ENCODE peak calls at places on chromosomes 11 and 22, in nine cellular contexts. R, O, T, E, C, B, X, K and S are unnamed samples.

GRCh38 chr22:24137595-24137994 is 43.7 kb upstream of the SUSD2 start:
- DNase-seq in O (no peak), X (no peak), B (no peak), K (peak), R (no peak), E (no peak), C (no peak), T (no peak), S (no peak)

GRCh38 chr11:130389315-130389935 is 39.0 kb downstream of the ADAMTS8 start:
- DNase-seq in R (no peak), O (no peak), C (no peak), T (no peak), X (no peak), K (no peak), E (no peak), B (no peak), S (no peak)

GRCh38 chr11:63761173-63761572 is 7.4 kb downstream of the ZFTA start:
- DNase-seq in B (no peak), O (no peak), T (no peak), X (no peak), K (no peak), E (no peak), C (no peak), R (no peak), S (no peak)

GRCh38 chr11:72591785-72592490 is 82.3 kb downstream of the PDE2A start:
- DNase-seq in X (no peak), O (no peak), E (no peak), B (no peak), R (no peak), C (peak), T (no peak), K (no peak), S (no peak)

GRCh38 chr11:113806403-113806802 is 26.8 kb downstream of the CLDN25 start:
- DNase-seq in C (peak), E (no peak), K (peak), T (peak), R (no peak), X (no peak), B (peak), O (peak), S (peak)

GRCh38 chr11:116910378-116910777 is 73.0 kb upstream of the APOA1 start:
- DNase-seq in C (no peak), R (no peak), T (no peak), O (no peak), E (no peak), K (peak), B (no peak), X (no peak), S (no peak)

GRCh38 chr22:20604776-20605221 is 97.4 kb downstream of the MED15 start:
- DNase-seq in E (no peak), C (no peak), O (no peak), X (no peak), R (no peak), T (no peak), K (no peak), B (no peak), S (no peak)

GRCh38 chr11:640021-640706 is 3.1 kb downstream of the DRD4 start:
- DNase-seq in X (no peak), T (no peak), C (no peak), E (no peak), K (no peak), B (no peak), O (no peak), R (no peak), S (peak)

GRCh38 chr11:117839234-117839882 is 14.8 kb upstream of the FXYD2 start:
- DNase-seq in X (no peak), K (no peak), R (no peak), T (no peak), E (peak), C (no peak), O (no peak), B (no peak), S (no peak)

GRCh38 chr22:19942886-19943664 is 1.5 kb upstream of the TXNRD2 start:
- DNase-seq in C (peak), E (peak), X (peak), T (no peak), O (no peak), R (peak), K (peak), B (peak), S (no peak)

GRCh38 chr22:24467340-24467739 is 27.8 kb upstream of the UPB1 start:
- DNase-seq in R (no peak), K (no peak), T (no peak), O (no peak), C (no peak), X (no peak), B (no peak), E (no peak), S (no peak)

GRCh38 chr11:77287615-77288273 is 13.7 kb downstream of the GDPD4 start:
- DNase-seq in T (no peak), B (peak), R (no peak), K (peak), X (peak), O (no peak), C (no peak), E (no peak), S (no peak)

GRCh38 chr11:123072279-123072678 is 10.3 kb upstream of the HSPA8 start:
- DNase-seq in C (no peak), O (no peak), E (no peak), T (no peak), X (no peak), R (peak), K (no peak), B (peak), S (no peak)

GRCh38 chr11:47342854-47343253 is 9.6 kb downstream of the MYBPC3 start:
- DNase-seq in T (no peak), R (no peak), C (no peak), B (no peak), K (no peak), X (no peak), O (no peak), E (no peak), S (no peak)

GRCh38 chr22:38097557-38098409 is 12.7 kb downstream of the BAIAP2L2 start:
- DNase-seq in R (no peak), T (peak), X (no peak), O (peak), B (no peak), C (no peak), K (peak), E (no peak), S (no peak)

GRCh38 chr22:16824718-16825687 is at the start of gene XKR3:
- DNase-seq in X (peak), T (no peak), B (no peak), O (no peak), K (no peak), C (peak), E (no peak), R (no peak), S (no peak)

GRCh38 chr11:125110506-125110905 is 920 bp downstream of the TMEM218 start:
- DNase-seq in B (no peak), E (no peak), T (no peak), X (no peak), O (no peak), K (no peak), C (peak), R (no peak), S (no peak)

GRCh38 chr22:49429066-49429465 is 398.6 kb downstream of the BRD1 start:
- DNase-seq in K (no peak), B (no peak), X (no peak), O (no peak), T (no peak), C (peak), E (no peak), R (no peak), S (no peak)

GRCh38 chr11:128448487-128448886 is 138.9 kb downstream of the ETS1 start:
- DNase-seq in C (no peak), T (no peak), E (no peak), O (no peak), B (peak), R (peak), K (peak), X (peak), S (no peak)

GRCh38 chr11:44189986-44190882 is 94.8 kb downstream of the EXT2 start:
- DNase-seq in T (no peak), X (no peak), R (no peak), O (no peak), E (no peak), K (no peak), C (no peak), B (no peak), S (no peak)

GRCh38 chr22:49964493-49965290 is 4.1 kb downstream of the PIM3 start:
- DNase-seq in T (no peak), K (no peak), C (no peak), X (no peak), B (no peak), R (peak), E (peak), O (peak), S (no peak)

GRCh38 chr22:42717197-42717967 is 3.3 kb downstream of the A4GALT start:
- DNase-seq in K (no peak), E (no peak), X (no peak), R (no peak), B (peak), T (peak), O (no peak), C (peak), S (peak)

GRCh38 chr22:28801845-28802594 is 1.7 kb upstream of the XBP1 start:
- DNase-seq in B (no peak), X (no peak), T (no peak), O (no peak), C (peak), R (peak), K (no peak), E (no peak), S (no peak)

GRCh38 chr11:83287631-83288030 is 1.5 kb upstream of the CCDC90B start:
- DNase-seq in O (no peak), T (no peak), B (no peak), R (no peak), K (no peak), X (no peak), E (no peak), C (peak), S (no peak)

GRCh38 chr11:83284501-83285051 is 1.6 kb downstream of the CCDC90B start:
- DNase-seq in K (no peak), X (no peak), E (no peak), T (no peak), C (no peak), O (no peak), R (no peak), B (no peak), S (no peak)

GRCh38 chr11:83285131-83285770 is 916 bp downstream of the CCDC90B start:
- DNase-seq in K (no peak), C (no peak), O (no peak), B (no peak), R (no peak), E (no peak), T (no peak), X (no peak), S (no peak)

GRCh38 chr11:83282084-83282716 is 4.0 kb downstream of the CCDC90B start:
- DNase-seq in O (no peak), E (no peak), C (no peak), T (no peak), R (no peak), B (no peak), K (no peak), X (no peak), S (no peak)

GRCh38 chr11:83285771-83286528 is at the start of gene CCDC90B:
- DNase-seq in C (peak), X (peak), T (peak), K (peak), R (peak), E (peak), O (peak), B (peak), S (peak)
- TF ChIP-seq CTCF in C (no peak), X (peak), T (no peak), K (peak), R (no peak), E (no peak), O (peak), B (peak), S (peak)

DNA sequence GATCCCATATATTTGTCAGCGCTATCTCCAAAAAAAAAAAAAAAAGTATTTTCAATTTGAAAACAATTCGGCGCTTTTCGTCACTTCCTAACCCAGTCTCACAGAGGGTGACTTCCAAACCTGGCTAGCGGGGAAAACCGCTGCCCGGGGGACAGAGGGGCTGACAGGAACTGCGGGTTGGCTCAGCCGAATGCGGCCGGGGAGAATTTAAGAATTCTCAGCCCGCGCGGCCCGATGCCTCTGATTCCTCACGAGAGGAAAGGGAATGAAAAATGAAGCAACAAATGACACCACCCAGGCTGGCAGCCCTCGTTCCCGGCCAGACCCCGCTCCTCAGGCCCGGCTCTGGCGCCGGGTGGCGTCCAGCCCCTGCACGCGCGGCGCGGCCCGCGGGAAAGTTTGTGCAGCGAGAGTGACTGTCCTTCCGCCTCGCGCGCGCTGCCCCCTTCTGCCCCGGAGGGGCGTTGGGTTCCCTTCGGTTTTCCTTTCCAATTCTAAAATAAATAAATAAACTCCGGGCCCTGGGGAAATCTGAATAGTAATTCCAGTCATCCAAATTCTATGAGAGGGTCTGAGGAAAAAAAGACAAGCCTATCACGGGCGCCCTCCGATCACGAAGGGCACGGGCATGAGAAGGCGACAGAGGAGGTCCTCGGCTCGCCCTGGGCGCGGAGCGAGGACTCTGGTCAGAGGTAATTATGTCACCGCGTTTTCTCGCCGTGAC is 4.8 kb upstream of the PAX6 start:
- DNase-seq in X (no peak), B (no peak), E (no peak), C (no peak), R (no peak), O (no peak), K (no peak), T (peak), S (peak)
- TF ChIP-seq CTCF in X (no peak), B (no peak), E (no peak), C (no peak), R (no peak), O (no peak), K (no peak), T (no peak), S (no peak)

DNA sequence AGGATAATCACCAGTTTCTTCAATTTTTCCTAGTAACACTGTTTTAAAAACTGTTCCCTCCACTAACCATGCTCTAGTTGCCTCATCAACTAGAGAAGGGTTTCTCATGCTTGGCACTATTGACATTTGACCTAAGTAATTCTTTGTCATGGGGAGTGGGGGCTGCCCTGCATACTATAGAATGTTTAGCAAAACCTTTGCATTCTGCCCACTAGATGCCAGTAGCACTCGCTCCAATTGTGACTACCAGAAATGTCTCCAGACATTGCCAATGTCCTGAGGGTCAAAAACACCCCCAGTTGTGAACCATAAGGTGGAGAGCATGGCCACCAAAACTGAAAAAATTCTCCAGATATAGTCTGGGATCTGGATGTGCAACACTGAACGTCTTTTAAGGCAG is 27.6 kb upstream of the BMAL1 start:
- DNase-seq in E (no peak), B (peak), C (no peak), R (no peak), X (peak), K (peak), T (no peak), O (no peak), S (no peak)
- TF ChIP-seq CTCF in E (peak), B (peak), C (peak), R (no peak), X (no peak), K (peak), T (no peak), O (no peak), S (peak)

DNA sequence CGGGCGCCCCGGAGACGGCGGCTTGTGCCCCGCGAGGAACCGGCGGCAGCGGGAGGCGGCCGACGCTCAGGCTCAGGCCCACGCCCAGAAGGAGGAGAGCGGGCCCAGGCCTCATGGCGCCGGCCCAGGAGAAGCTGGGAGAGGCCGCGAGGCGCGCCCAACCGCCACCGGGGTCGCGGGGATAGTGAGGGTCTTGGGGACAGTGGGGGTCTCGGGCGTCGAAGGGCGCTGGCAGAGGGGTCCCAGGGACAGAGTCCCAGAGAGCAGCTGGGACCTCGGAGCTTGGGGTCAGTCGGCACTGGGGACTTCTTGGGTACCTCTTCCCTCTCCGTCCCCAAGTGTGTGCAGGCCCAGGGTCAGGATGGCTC is at the start of gene PKDREJ:
- DNase-seq in X (no peak), T (no peak), C (no peak), B (no peak), O (no peak), K (no peak), R (no peak), E (no peak), S (no peak)
- TF ChIP-seq CTCF in X (no peak), T (no peak), C (no peak), B (no peak), O (no peak), K (no peak), R (no peak), E (no peak), S (no peak)

GRCh38 chr11:49221112-49221511 is 12.7 kb upstream of the FOLH1 start:
- DNase-seq in R (no peak), B (no peak), T (no peak), K (no peak), E (no peak), O (no peak), C (no peak), X (no peak), S (no peak)
- TF ChIP-seq CTCF in R (no peak), B (no peak), T (no peak), K (no peak), E (no peak), O (no peak), C (no peak), X (no peak), S (no peak)

GRCh38 chr11:33258631-33259184 is 1.5 kb downstream of the HIPK3 start:
- DNase-seq in O (no peak), T (no peak), E (no peak), C (peak), X (no peak), B (peak), R (no peak), K (peak), S (peak)

GRCh38 chr11:33257897-33258630 is 883 bp downstream of the HIPK3 start:
- DNase-seq in X (peak), E (peak), B (peak), T (peak), C (peak), R (peak), O (peak), K (peak), S (peak)

GRCh38 chr11:33256031-33256807 is 962 bp upstream of the HIPK3 start:
- DNase-seq in B (peak), E (peak), C (no peak), X (peak), K (no peak), R (no peak), T (no peak), O (no peak), S (no peak)

GRCh38 chr11:33256808-33257159 is 397 bp upstream of the HIPK3 start:
- DNase-seq in R (no peak), O (no peak), C (no peak), B (no peak), X (no peak), T (no peak), E (no peak), K (no peak), S (no peak)

GRCh38 chr11:33257160-33257896 is at the start of gene HIPK3:
- DNase-seq in K (peak), C (peak), O (peak), X (peak), R (peak), B (peak), T (peak), E (peak), S (peak)
- TF ChIP-seq CTCF in K (no peak), C (peak), O (no peak), X (peak), R (no peak), B (no peak), T (no peak), E (peak), S (peak)